ENCODE peak calls at places on chromosome 13, in six cellular contexts. One of them, this sample, is unnamed.

GRCh38 chr13:20566424-20566916 is 487 bp upstream of the IFT88 start:
- DNase-seq in EH: peak
- DNase-seq in neuronal stem cell: no peak
- DNase-seq in AG04449: no peak
- DNase-seq in NT2/D1: peak
- DNase-seq in AG08396: no peak
- DNase-seq in this sample: no peak

GRCh38 chr13:98171806-98172569 is 5.1 kb downstream of the RNF113B start:
- DNase-seq in EH: peak
- DNase-seq in neuronal stem cell: no peak
- DNase-seq in AG04449: no peak
- DNase-seq in NT2/D1: no peak
- DNase-seq in AG08396: peak
- DNase-seq in this sample: peak

GRCh38 chr13:76014618-76015315 is 378.6 kb downstream of the LMO7 start:
- DNase-seq in EH: peak
- DNase-seq in neuronal stem cell: no peak
- DNase-seq in AG04449: no peak
- DNase-seq in NT2/D1: no peak
- DNase-seq in AG08396: peak
- DNase-seq in this sample: peak

GRCh38 chr13:78376033-78376432 is 227.3 kb downstream of the POU4F1 start:
- DNase-seq in EH: no peak
- DNase-seq in neuronal stem cell: no peak
- DNase-seq in AG04449: no peak
- DNase-seq in NT2/D1: no peak
- DNase-seq in AG08396: no peak
- DNase-seq in this sample: no peak

GRCh38 chr13:67827992-67828391 is 597.9 kb upstream of the PCDH9 start:
- DNase-seq in EH: no peak
- DNase-seq in neuronal stem cell: no peak
- DNase-seq in AG04449: no peak
- DNase-seq in NT2/D1: no peak
- DNase-seq in AG08396: no peak
- DNase-seq in this sample: no peak

GRCh38 chr13:34361528-34361927 is 543.6 kb downstream of the RFC3 start:
- DNase-seq in EH: peak
- DNase-seq in neuronal stem cell: no peak
- DNase-seq in AG04449: peak
- DNase-seq in NT2/D1: no peak
- DNase-seq in AG08396: no peak
- DNase-seq in this sample: no peak

GRCh38 chr13:23849670-23850069 is 39.5 kb downstream of the MIPEP start:
- DNase-seq in EH: no peak
- DNase-seq in neuronal stem cell: no peak
- DNase-seq in AG04449: no peak
- DNase-seq in NT2/D1: no peak
- DNase-seq in AG08396: no peak
- DNase-seq in this sample: no peak

GRCh38 chr13:32897296-32897695 is 118.9 kb upstream of the KL start:
- DNase-seq in EH: no peak
- DNase-seq in neuronal stem cell: no peak
- DNase-seq in AG04449: no peak
- DNase-seq in NT2/D1: no peak
- DNase-seq in AG08396: no peak
- DNase-seq in this sample: no peak

GRCh38 chr13:108816381-108816780 is 187.0 kb downstream of the MYO16 start:
- DNase-seq in EH: no peak
- DNase-seq in neuronal stem cell: no peak
- DNase-seq in AG04449: no peak
- DNase-seq in NT2/D1: no peak
- DNase-seq in AG08396: no peak
- DNase-seq in this sample: no peak

GRCh38 chr13:46628622-46629365 is 75.8 kb downstream of the LRCH1 start:
- DNase-seq in EH: no peak
- DNase-seq in neuronal stem cell: no peak
- DNase-seq in AG04449: no peak
- DNase-seq in NT2/D1: no peak
- DNase-seq in AG08396: no peak
- DNase-seq in this sample: no peak

GRCh38 chr13:38685974-38686571 is 804 bp upstream of the FREM2 start:
- DNase-seq in EH: peak
- DNase-seq in neuronal stem cell: peak
- DNase-seq in AG04449: no peak
- DNase-seq in NT2/D1: peak
- DNase-seq in AG08396: no peak
- DNase-seq in this sample: peak

GRCh38 chr13:107644136-107644535 is 571.2 kb downstream of the LIG4 start:
- DNase-seq in EH: no peak
- DNase-seq in neuronal stem cell: no peak
- DNase-seq in AG04449: no peak
- DNase-seq in NT2/D1: no peak
- DNase-seq in AG08396: no peak
- DNase-seq in this sample: no peak

GRCh38 chr13:110817143-110817542 is 97.7 kb downstream of the ANKRD10 start:
- DNase-seq in EH: no peak
- DNase-seq in neuronal stem cell: no peak
- DNase-seq in AG04449: no peak
- DNase-seq in NT2/D1: no peak
- DNase-seq in AG08396: no peak
- DNase-seq in this sample: no peak

GRCh38 chr13:27038323-27038722 is 133.3 kb downstream of the USP12 start:
- DNase-seq in EH: peak
- DNase-seq in neuronal stem cell: no peak
- DNase-seq in AG04449: peak
- DNase-seq in NT2/D1: no peak
- DNase-seq in AG08396: peak
- DNase-seq in this sample: peak

GRCh38 chr13:18944501-18945068 is 237.0 kb downstream of the TUBA3C start:
- DNase-seq in EH: no peak
- DNase-seq in neuronal stem cell: no peak
- DNase-seq in AG04449: no peak
- DNase-seq in NT2/D1: no peak
- DNase-seq in AG08396: no peak
- DNase-seq in this sample: no peak

GRCh38 chr13:77180011-77180410 is 146.9 kb downstream of the MYCBP2 start:
- DNase-seq in EH: no peak
- DNase-seq in neuronal stem cell: no peak
- DNase-seq in AG04449: no peak
- DNase-seq in NT2/D1: no peak
- DNase-seq in AG08396: no peak
- DNase-seq in this sample: no peak

GRCh38 chr13:44300895-44301638 is 72.6 kb upstream of the SERP2 start:
- DNase-seq in EH: peak
- DNase-seq in neuronal stem cell: no peak
- DNase-seq in AG04449: no peak
- DNase-seq in NT2/D1: no peak
- DNase-seq in AG08396: no peak
- DNase-seq in this sample: peak

GRCh38 chr13:36834299-36834698 is 15.3 kb downstream of the RFXAP start:
- DNase-seq in EH: peak
- DNase-seq in neuronal stem cell: no peak
- DNase-seq in AG04449: no peak
- DNase-seq in NT2/D1: no peak
- DNase-seq in AG08396: peak
- DNase-seq in this sample: no peak

GRCh38 chr13:113882716-113883115 is 18.8 kb upstream of the GAS6 start:
- DNase-seq in EH: no peak
- DNase-seq in neuronal stem cell: no peak
- DNase-seq in AG04449: no peak
- DNase-seq in NT2/D1: no peak
- DNase-seq in AG08396: no peak
- DNase-seq in this sample: no peak

GRCh38 chr13:112820318-112820717 is 130.5 kb downstream of the ATP11A start:
- DNase-seq in EH: no peak
- DNase-seq in neuronal stem cell: no peak
- DNase-seq in AG04449: no peak
- DNase-seq in NT2/D1: no peak
- DNase-seq in AG08396: no peak
- DNase-seq in this sample: no peak

GRCh38 chr13:33123066-33123940 is 107.1 kb downstream of the KL start:
- DNase-seq in EH: peak
- DNase-seq in neuronal stem cell: no peak
- DNase-seq in AG04449: no peak
- DNase-seq in NT2/D1: no peak
- DNase-seq in AG08396: no peak
- DNase-seq in this sample: peak

GRCh38 chr13:80921971-80922370 is 581.0 kb upstream of the SPRY2 start:
- DNase-seq in EH: no peak
- DNase-seq in neuronal stem cell: no peak
- DNase-seq in AG04449: no peak
- DNase-seq in NT2/D1: no peak
- DNase-seq in AG08396: no peak
- DNase-seq in this sample: no peak

GRCh38 chr13:41811588-41812021 is 149.3 kb downstream of the VWA8 start:
- DNase-seq in EH: no peak
- DNase-seq in neuronal stem cell: no peak
- DNase-seq in AG04449: no peak
- DNase-seq in NT2/D1: no peak
- DNase-seq in AG08396: no peak
- DNase-seq in this sample: no peak

GRCh38 chr13:31067416-31068118 is 94.1 kb downstream of the HSPH1 start:
- DNase-seq in EH: peak
- DNase-seq in neuronal stem cell: no peak
- DNase-seq in AG04449: peak
- DNase-seq in NT2/D1: no peak
- DNase-seq in AG08396: peak
- DNase-seq in this sample: no peak

GRCh38 chr13:37685206-37685605 is 86.6 kb upstream of the POSTN start:
- DNase-seq in EH: peak
- DNase-seq in neuronal stem cell: no peak
- DNase-seq in AG04449: no peak
- DNase-seq in NT2/D1: no peak
- DNase-seq in AG08396: no peak
- DNase-seq in this sample: no peak

GRCh38 chr13:113852536-113853517 is 11.0 kb downstream of the GAS6 start:
- DNase-seq in EH: no peak
- DNase-seq in neuronal stem cell: no peak
- DNase-seq in AG04449: no peak
- DNase-seq in NT2/D1: no peak
- DNase-seq in AG08396: no peak
- DNase-seq in this sample: no peak

GRCh38 chr13:68736961-68737360 is 1370.7 kb upstream of the ATXN8OS start:
- DNase-seq in EH: no peak
- DNase-seq in neuronal stem cell: no peak
- DNase-seq in AG04449: no peak
- DNase-seq in NT2/D1: no peak
- DNase-seq in AG08396: no peak
- DNase-seq in this sample: no peak

GRCh38 chr13:83184819-83185218 is 697.5 kb downstream of the SLITRK1 start:
- DNase-seq in EH: peak
- DNase-seq in neuronal stem cell: no peak
- DNase-seq in AG04449: peak
- DNase-seq in NT2/D1: no peak
- DNase-seq in AG08396: no peak
- DNase-seq in this sample: no peak

GRCh38 chr13:52845766-52846566 is 2.5 kb downstream of the PCDH8 start:
- DNase-seq in EH: no peak
- DNase-seq in neuronal stem cell: peak
- DNase-seq in AG04449: no peak
- DNase-seq in NT2/D1: no peak
- DNase-seq in AG08396: peak
- DNase-seq in this sample: peak

GRCh38 chr13:29457299-29457698 is 138.2 kb downstream of the SLC7A1 start:
- DNase-seq in EH: peak
- DNase-seq in neuronal stem cell: no peak
- DNase-seq in AG04449: peak
- DNase-seq in NT2/D1: no peak
- DNase-seq in AG08396: no peak
- DNase-seq in this sample: no peak

GRCh38 chr13:97880298-97880675 is 73.2 kb upstream of the IPO5 start:
- DNase-seq in EH: no peak
- DNase-seq in neuronal stem cell: no peak
- DNase-seq in AG04449: no peak
- DNase-seq in NT2/D1: no peak
- DNase-seq in AG08396: no peak
- DNase-seq in this sample: no peak

GRCh38 chr13:98291658-98292057 is 114.6 kb upstream of the RNF113B start:
- DNase-seq in EH: no peak
- DNase-seq in neuronal stem cell: no peak
- DNase-seq in AG04449: no peak
- DNase-seq in NT2/D1: no peak
- DNase-seq in AG08396: no peak
- DNase-seq in this sample: no peak

GRCh38 chr13:50979187-50979586 is 69.6 kb downstream of the RNASEH2B start:
- DNase-seq in EH: no peak
- DNase-seq in neuronal stem cell: no peak
- DNase-seq in AG04449: no peak
- DNase-seq in NT2/D1: no peak
- DNase-seq in AG08396: no peak
- DNase-seq in this sample: no peak

GRCh38 chr13:98606296-98606695 is 29.4 kb upstream of the STK24 start:
- DNase-seq in EH: peak
- DNase-seq in neuronal stem cell: no peak
- DNase-seq in AG04449: no peak
- DNase-seq in NT2/D1: no peak
- DNase-seq in AG08396: no peak
- DNase-seq in this sample: peak

GRCh38 chr13:96994030-96994848 is at the start of gene OXGR1:
- DNase-seq in EH: no peak
- DNase-seq in neuronal stem cell: peak
- DNase-seq in AG04449: no peak
- DNase-seq in NT2/D1: no peak
- DNase-seq in AG08396: peak
- DNase-seq in this sample: no peak

GRCh38 chr13:40780822-40781401 is 8.5 kb upstream of the SLC25A15 start:
- DNase-seq in EH: peak
- DNase-seq in neuronal stem cell: no peak
- DNase-seq in AG04449: no peak
- DNase-seq in NT2/D1: no peak
- DNase-seq in AG08396: peak
- DNase-seq in this sample: peak

GRCh38 chr13:41976491-41976890 is 15.6 kb upstream of the VWA8 start:
- DNase-seq in EH: no peak
- DNase-seq in neuronal stem cell: no peak
- DNase-seq in AG04449: no peak
- DNase-seq in NT2/D1: no peak
- DNase-seq in AG08396: no peak
- DNase-seq in this sample: no peak

GRCh38 chr13:46303743-46304385 is 83.2 kb downstream of the RUBCNL start:
- DNase-seq in EH: no peak
- DNase-seq in neuronal stem cell: no peak
- DNase-seq in AG04449: no peak
- DNase-seq in NT2/D1: no peak
- DNase-seq in AG08396: no peak
- DNase-seq in this sample: no peak

GRCh38 chr13:111575719-111576118 is 255.3 kb downstream of the TEX29 start:
- DNase-seq in EH: no peak
- DNase-seq in neuronal stem cell: no peak
- DNase-seq in AG04449: no peak
- DNase-seq in NT2/D1: no peak
- DNase-seq in AG08396: no peak
- DNase-seq in this sample: no peak

This sample was measured in cardiac muscle cell.